ENCODE peak calls at places on chromosomes 4 and X, in six cellular contexts. N is activated T-helper 1 cell treated with Interleukin-2 at 50 U/mL for 16 hours, J is SW480, V is LoVo, X is NCI-H1092, W is T-helper 1 cell. K is an unnamed sample.

GRCh38 chr4:126961661-126962060 is 671.1 kb upstream of the INTU start:
- DNase-seq in N (no peak), J (no peak), V (no peak), X (no peak), W (no peak), K (no peak)

GRCh38 chr4:25792200-25792791 is 70.5 kb downstream of the SEL1L3 start:
- DNase-seq in N (no peak), J (no peak), V (peak; percentile 38), X (no peak), W (no peak), K (no peak)

GRCh38 chrX:120244735-120245498 is 5.7 kb upstream of the ZBTB33 start:
- DNase-seq in N (peak; percentile 32), J (peak; percentile 88), V (peak; percentile 74), X (peak; percentile 87), W (no peak), K (peak; percentile 28)

GRCh38 chr4:20831746-20832145 is 131.5 kb downstream of the PACRGL start:
- DNase-seq in N (no peak), J (no peak), V (no peak), X (no peak), W (no peak), K (no peak)

GRCh38 chrX:10135561-10136399 is 21.0 kb upstream of the CLCN4 start:
- DNase-seq in N (no peak), J (no peak), V (no peak), X (no peak), W (no peak), K (no peak)

GRCh38 chr4:73258668-73259551 is at the start of gene ANKRD17:
- DNase-seq in N (peak; percentile 77), J (peak; percentile 94), V (peak; percentile 91), X (peak; percentile 87), W (peak; percentile 78), K (peak; percentile 82)

GRCh38 chr4:102825261-102826071 is 1.9 kb downstream of the UBE2D3 start:
- DNase-seq in N (no peak), J (peak; percentile 61), V (peak; percentile 44), X (peak; percentile 11), W (no peak), K (no peak)

GRCh38 chrX:131762802-131763234 is 218.9 kb downstream of the OR13H1 start:
- DNase-seq in N (no peak), J (no peak), V (no peak), X (no peak), W (no peak), K (peak; percentile 29)

GRCh38 chr4:102717448-102718092 is 43.2 kb downstream of the MANBA start:
- DNase-seq in N (no peak), J (no peak), V (peak; percentile 20), X (no peak), W (no peak), K (no peak)

GRCh38 chrX:12052109-12052508 is 86.2 kb upstream of the FRMPD4 start:
- DNase-seq in N (no peak), J (no peak), V (no peak), X (no peak), W (no peak), K (no peak)

GRCh38 chr4:21819086-21819485 is 129.5 kb downstream of the KCNIP4 start:
- DNase-seq in N (no peak), J (no peak), V (no peak), X (no peak), W (no peak), K (no peak)

GRCh38 chr4:140515423-140515822 is 8.5 kb upstream of the ELMOD2 start:
- DNase-seq in N (no peak), J (no peak), V (no peak), X (no peak), W (no peak), K (no peak)

GRCh38 chr4:176635372-176636261 is 157.1 kb downstream of the VEGFC start:
- DNase-seq in N (no peak), J (no peak), V (peak; percentile 49), X (no peak), W (no peak), K (no peak)

GRCh38 chrX:30905325-30905724 is 16.3 kb upstream of the TAB3 start:
- DNase-seq in N (no peak), J (no peak), V (no peak), X (no peak), W (no peak), K (no peak)